ENCODE peak calls at places on chromosome 6, in eight cellular contexts. One of them, this sample, is unnamed.

GRCh38 chr6:138805431-138805830 is 9.5 kb downstream of the ECT2L start:
- DNase-seq in epithelial cell of prostate: no peak
- DNase-seq in fibroblast of lung: peak; percentile 43
- DNase-seq in OCI-LY7: no peak
- DNase-seq in PC-9: no peak
- DNase-seq in uterus: no peak
- DNase-seq in heart right ventricle: no peak
- DNase-seq in A549: no peak
- DNase-seq in this sample: no peak

GRCh38 chr6:138387577-138388368 is 10.1 kb downstream of the SMIM28 start:
- DNase-seq in fibroblast of lung: no peak
- DNase-seq in A549: no peak
- DNase-seq in epithelial cell of prostate: no peak
- DNase-seq in PC-9: no peak
- DNase-seq in OCI-LY7: no peak
- DNase-seq in uterus: no peak
- DNase-seq in heart right ventricle: no peak
- DNase-seq in this sample: no peak

GRCh38 chr6:26335631-26336323 is 29.2 kb upstream of the BTN3A2 start:
- DNase-seq in epithelial cell of prostate: no peak
- DNase-seq in A549: no peak
- DNase-seq in heart right ventricle: no peak
- DNase-seq in uterus: no peak
- DNase-seq in fibroblast of lung: no peak
- DNase-seq in OCI-LY7: no peak
- DNase-seq in PC-9: no peak
- DNase-seq in this sample: no peak

GRCh38 chr6:163712981-163713380 is 298.5 kb downstream of the QKI start:
- DNase-seq in OCI-LY7: no peak
- DNase-seq in uterus: no peak
- DNase-seq in fibroblast of lung: no peak
- DNase-seq in A549: no peak
- DNase-seq in PC-9: no peak
- DNase-seq in epithelial cell of prostate: no peak
- DNase-seq in heart right ventricle: no peak
- DNase-seq in this sample: no peak

GRCh38 chr6:101395345-101395744 is 1.8 kb downstream of the GRIK2 start:
- DNase-seq in A549: no peak
- DNase-seq in uterus: no peak
- DNase-seq in OCI-LY7: no peak
- DNase-seq in PC-9: no peak
- DNase-seq in fibroblast of lung: no peak
- DNase-seq in epithelial cell of prostate: no peak
- DNase-seq in heart right ventricle: no peak
- DNase-seq in this sample: no peak

GRCh38 chr6:152316024-152316423 is 321.1 kb downstream of the SYNE1 start:
- DNase-seq in epithelial cell of prostate: no peak
- DNase-seq in OCI-LY7: peak; percentile 20
- DNase-seq in PC-9: no peak
- DNase-seq in fibroblast of lung: peak; percentile 76
- DNase-seq in A549: no peak
- DNase-seq in uterus: no peak
- DNase-seq in heart right ventricle: peak; percentile 27
- DNase-seq in this sample: no peak

GRCh38 chr6:110491644-110492317 is 15.4 kb upstream of the SLC22A16 start:
- DNase-seq in uterus: peak; percentile 35
- DNase-seq in OCI-LY7: no peak
- DNase-seq in heart right ventricle: no peak
- DNase-seq in A549: no peak
- DNase-seq in PC-9: peak; percentile 31
- DNase-seq in fibroblast of lung: peak; percentile 62
- DNase-seq in epithelial cell of prostate: peak; percentile 74
- DNase-seq in this sample: no peak

GRCh38 chr6:136236491-136237293 is 13.4 kb downstream of the MTFR2 start:
- DNase-seq in OCI-LY7: no peak
- DNase-seq in uterus: no peak
- DNase-seq in A549: no peak
- DNase-seq in epithelial cell of prostate: no peak
- DNase-seq in fibroblast of lung: no peak
- DNase-seq in PC-9: no peak
- DNase-seq in heart right ventricle: no peak
- DNase-seq in this sample: no peak

GRCh38 chr6:37560737-37561103 is 61.0 kb upstream of the CCDC167 start:
- DNase-seq in fibroblast of lung: no peak
- DNase-seq in uterus: no peak
- DNase-seq in epithelial cell of prostate: no peak
- DNase-seq in A549: no peak
- DNase-seq in PC-9: no peak
- DNase-seq in OCI-LY7: no peak
- DNase-seq in heart right ventricle: no peak
- DNase-seq in this sample: no peak
- H3K27ac ChIP-seq in fibroblast of lung: no peak overlapping the region
- H3K27ac ChIP-seq in uterus: no peak overlapping the region
- H3K27ac ChIP-seq in epithelial cell of prostate: no peak overlapping the region
- H3K27ac ChIP-seq in A549: no peak overlapping the region
- H3K27ac ChIP-seq in PC-9: no peak overlapping the region
- H3K27ac ChIP-seq in OCI-LY7: no peak overlapping the region
- H3K27ac ChIP-seq in heart right ventricle: no peak overlapping the region
- H3K27ac ChIP-seq in this sample: no peak overlapping the region

GRCh38 chr6:151082079-151082478 is 157.7 kb upstream of the AKAP12 start:
- DNase-seq in OCI-LY7: no peak
- DNase-seq in epithelial cell of prostate: no peak
- DNase-seq in heart right ventricle: no peak
- DNase-seq in A549: peak; percentile 55
- DNase-seq in fibroblast of lung: peak; percentile 60
- DNase-seq in uterus: no peak
- DNase-seq in PC-9: peak; percentile 15
- DNase-seq in this sample: no peak
- H3K27ac ChIP-seq in OCI-LY7: no peak overlapping the region
- H3K27ac ChIP-seq in epithelial cell of prostate: peak overlapping the region; percentile 77
- H3K27ac ChIP-seq in heart right ventricle: no peak overlapping the region
- H3K27ac ChIP-seq in A549: peak overlapping the region; percentile 66
- H3K27ac ChIP-seq in fibroblast of lung: no peak overlapping the region
- H3K27ac ChIP-seq in uterus: no peak overlapping the region
- H3K27ac ChIP-seq in PC-9: peak overlapping the region; percentile 93
- H3K27ac ChIP-seq in this sample: no peak overlapping the region

GRCh38 chr6:8858854-8859257 is 423.5 kb upstream of the SLC35B3 start:
- DNase-seq in uterus: no peak
- DNase-seq in PC-9: no peak
- DNase-seq in fibroblast of lung: no peak
- DNase-seq in A549: no peak
- DNase-seq in epithelial cell of prostate: no peak
- DNase-seq in OCI-LY7: no peak
- DNase-seq in heart right ventricle: no peak
- DNase-seq in this sample: no peak

GRCh38 chr6:8859501-8859900 is 424.2 kb upstream of the SLC35B3 start:
- DNase-seq in epithelial cell of prostate: no peak
- DNase-seq in uterus: no peak
- DNase-seq in PC-9: no peak
- DNase-seq in OCI-LY7: no peak
- DNase-seq in A549: no peak
- DNase-seq in fibroblast of lung: peak; percentile 0
- DNase-seq in heart right ventricle: no peak
- DNase-seq in this sample: no peak

GRCh38 chr6:8855411-8855810 is 420.1 kb upstream of the SLC35B3 start:
- DNase-seq in epithelial cell of prostate: no peak
- DNase-seq in fibroblast of lung: no peak
- DNase-seq in A549: no peak
- DNase-seq in uterus: no peak
- DNase-seq in heart right ventricle: no peak
- DNase-seq in OCI-LY7: no peak
- DNase-seq in PC-9: no peak
- DNase-seq in this sample: no peak

GRCh38 chr6:8860671-8861070 is 425.3 kb upstream of the SLC35B3 start:
- DNase-seq in uterus: no peak
- DNase-seq in PC-9: no peak
- DNase-seq in OCI-LY7: peak; percentile 7
- DNase-seq in fibroblast of lung: no peak
- DNase-seq in epithelial cell of prostate: no peak
- DNase-seq in heart right ventricle: no peak
- DNase-seq in A549: no peak
- DNase-seq in this sample: no peak

DNA sequence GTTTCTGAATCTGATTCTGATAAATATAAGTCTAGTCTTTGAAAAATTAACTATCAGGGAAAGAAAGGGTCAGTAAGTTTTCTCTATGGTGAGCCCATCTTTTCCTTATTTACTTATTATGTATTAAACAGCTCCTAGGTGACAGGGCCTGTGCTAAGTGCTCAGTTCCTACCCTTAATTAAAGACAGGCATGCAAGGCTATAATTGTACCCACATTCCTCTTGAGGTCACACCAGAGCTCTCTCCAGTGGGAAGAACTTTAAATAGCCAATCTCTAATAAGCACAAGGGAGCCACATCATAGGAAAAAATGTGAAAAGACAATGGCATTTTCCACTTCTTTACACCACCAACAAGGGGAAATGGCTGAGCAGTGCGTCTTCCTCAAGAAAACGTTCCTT is 421.8 kb upstream of the SLC35B3 start:
- DNase-seq in uterus: no peak
- DNase-seq in heart right ventricle: no peak
- DNase-seq in OCI-LY7: no peak
- DNase-seq in PC-9: no peak
- DNase-seq in epithelial cell of prostate: no peak
- DNase-seq in A549: no peak
- DNase-seq in fibroblast of lung: no peak
- DNase-seq in this sample: no peak
- H3K27ac ChIP-seq in uterus: no peak overlapping the region
- H3K27ac ChIP-seq in heart right ventricle: peak overlapping the region; percentile 66
- H3K27ac ChIP-seq in OCI-LY7: no peak overlapping the region
- H3K27ac ChIP-seq in PC-9: no peak overlapping the region
- H3K27ac ChIP-seq in epithelial cell of prostate: no peak overlapping the region
- H3K27ac ChIP-seq in A549: no peak overlapping the region
- H3K27ac ChIP-seq in fibroblast of lung: no peak overlapping the region
- H3K27ac ChIP-seq in this sample: no peak overlapping the region

DNA sequence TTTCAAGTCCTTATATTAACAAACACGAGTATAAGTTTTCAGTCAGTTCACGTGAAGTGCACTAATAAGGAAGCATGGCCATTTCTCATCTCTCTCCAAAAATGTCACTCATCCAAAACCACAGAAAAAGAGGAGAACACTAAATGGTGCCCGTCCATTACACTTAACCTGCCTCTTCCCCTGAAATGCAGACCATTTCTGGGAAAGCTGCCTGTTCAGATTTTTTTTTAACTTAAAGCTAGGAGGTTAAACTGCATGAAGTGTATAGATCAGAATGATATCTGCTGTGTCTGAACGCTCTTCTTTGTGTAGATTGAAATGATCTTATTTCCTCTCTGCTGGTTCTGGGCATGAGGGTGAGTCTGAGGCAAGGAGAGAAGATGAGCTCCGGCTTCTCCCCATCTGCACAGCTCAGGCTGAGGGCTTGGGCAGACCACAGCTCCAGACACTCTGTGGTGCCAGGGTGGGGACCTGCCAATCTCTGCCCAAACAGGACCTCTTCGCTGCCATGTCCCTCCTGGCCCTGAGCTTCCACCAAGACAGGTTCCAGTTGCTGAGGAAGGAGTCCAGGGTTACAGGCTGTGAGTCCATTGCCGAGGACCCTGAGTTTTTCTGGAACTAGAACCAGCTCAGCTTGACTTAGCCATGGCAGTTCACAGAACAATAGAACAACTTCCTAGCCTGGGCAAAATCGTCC is 90.7 kb downstream of the TCP11 start:
- DNase-seq in heart right ventricle: no peak
- DNase-seq in fibroblast of lung: no peak
- DNase-seq in uterus: no peak
- DNase-seq in epithelial cell of prostate: no peak
- DNase-seq in A549: no peak
- DNase-seq in OCI-LY7: no peak
- DNase-seq in PC-9: no peak
- DNase-seq in this sample: no peak
- H3K27ac ChIP-seq in heart right ventricle: peak overlapping the region; percentile 86
- H3K27ac ChIP-seq in fibroblast of lung: peak overlapping the region; percentile 46
- H3K27ac ChIP-seq in uterus: peak overlapping the region; percentile 15
- H3K27ac ChIP-seq in epithelial cell of prostate: no peak overlapping the region
- H3K27ac ChIP-seq in A549: no peak overlapping the region
- H3K27ac ChIP-seq in OCI-LY7: no peak overlapping the region
- H3K27ac ChIP-seq in PC-9: no peak overlapping the region
- H3K27ac ChIP-seq in this sample: peak overlapping the region; percentile 41

GRCh38 chr6:150322452-150322851 is 46.4 kb upstream of the IYD start:
- DNase-seq in epithelial cell of prostate: no peak
- DNase-seq in uterus: peak; percentile 38
- DNase-seq in OCI-LY7: no peak
- DNase-seq in A549: no peak
- DNase-seq in PC-9: no peak
- DNase-seq in fibroblast of lung: no peak
- DNase-seq in heart right ventricle: peak; percentile 20
- DNase-seq in this sample: no peak
- H3K27ac ChIP-seq in epithelial cell of prostate: no peak overlapping the region
- H3K27ac ChIP-seq in uterus: no peak overlapping the region
- H3K27ac ChIP-seq in OCI-LY7: no peak overlapping the region
- H3K27ac ChIP-seq in A549: no peak overlapping the region
- H3K27ac ChIP-seq in PC-9: no peak overlapping the region
- H3K27ac ChIP-seq in fibroblast of lung: no peak overlapping the region
- H3K27ac ChIP-seq in heart right ventricle: peak overlapping the region; percentile 68
- H3K27ac ChIP-seq in this sample: no peak overlapping the region

This sample was measured in aorta.